ENCODE peak calls at places on chromosomes 12 and 14, in five cellular contexts. One of them, this sample, is unnamed. For H3K36me3, the result is how much of the 10 kb centered on the place peaks cover.

GRCh38 chr12:31702047-31702446 is 26.8 kb downstream of the AMN1 start:
- DNase-seq in cardiac muscle cell: peak
- DNase-seq in PC-3: peak
- DNase-seq in IMR-90: peak
- DNase-seq in tibial artery: no peak
- DNase-seq in this sample: no peak

GRCh38 chr12:113063396-113064350 is 7.1 kb downstream of the DTX1 start:
- DNase-seq in cardiac muscle cell: no peak
- DNase-seq in PC-3: no peak
- DNase-seq in IMR-90: no peak
- DNase-seq in tibial artery: no peak
- DNase-seq in this sample: no peak

GRCh38 chr14:22289570-22289969 is 299.5 kb downstream of the DAD1 start:
- DNase-seq in cardiac muscle cell: no peak
- DNase-seq in PC-3: peak
- DNase-seq in IMR-90: no peak
- DNase-seq in tibial artery: no peak
- DNase-seq in this sample: no peak

GRCh38 chr12:9335867-9336266 is 127.7 kb upstream of the PZP start:
- DNase-seq in cardiac muscle cell: no peak
- DNase-seq in PC-3: no peak
- DNase-seq in IMR-90: no peak
- DNase-seq in tibial artery: no peak
- DNase-seq in this sample: no peak

GRCh38 chr14:67734675-67735074 is 33.0 kb downstream of the RDH12 start:
- DNase-seq in cardiac muscle cell: peak
- DNase-seq in PC-3: no peak
- DNase-seq in IMR-90: peak
- DNase-seq in tibial artery: no peak
- DNase-seq in this sample: no peak

GRCh38 chr12:2457215-2458112 is 337.3 kb upstream of the FKBP4 start:
- DNase-seq in cardiac muscle cell: no peak
- DNase-seq in PC-3: no peak
- DNase-seq in IMR-90: no peak
- DNase-seq in tibial artery: no peak
- DNase-seq in this sample: no peak

GRCh38 chr14:68359862-68360552 is 432.9 kb downstream of the ZFP36L1 start:
- DNase-seq in cardiac muscle cell: peak
- DNase-seq in PC-3: peak
- DNase-seq in IMR-90: no peak
- DNase-seq in tibial artery: peak
- DNase-seq in this sample: peak

GRCh38 chr14:57987051-57987450 is 121.2 kb upstream of the SLC35F4 start:
- DNase-seq in cardiac muscle cell: no peak
- DNase-seq in PC-3: peak
- DNase-seq in IMR-90: no peak
- DNase-seq in tibial artery: no peak
- DNase-seq in this sample: no peak

GRCh38 chr12:68639396-68639767 is 28.7 kb downstream of the RAP1B start:
- DNase-seq in cardiac muscle cell: no peak
- DNase-seq in PC-3: no peak
- DNase-seq in IMR-90: no peak
- DNase-seq in tibial artery: no peak
- DNase-seq in this sample: no peak

GRCh38 chr14:36454599-36455240 is 65.3 kb downstream of the NKX2-1 start:
- DNase-seq in cardiac muscle cell: no peak
- DNase-seq in PC-3: no peak
- DNase-seq in IMR-90: no peak
- DNase-seq in tibial artery: no peak
- DNase-seq in this sample: no peak

GRCh38 chr12:104718581-104718980 is 239.5 kb downstream of the SLC41A2 start:
- DNase-seq in cardiac muscle cell: peak
- DNase-seq in PC-3: no peak
- DNase-seq in IMR-90: peak
- DNase-seq in tibial artery: no peak
- DNase-seq in this sample: no peak

GRCh38 chr12:68078737-68079136 is 80.8 kb downstream of the IFNG start:
- DNase-seq in cardiac muscle cell: no peak
- DNase-seq in PC-3: no peak
- DNase-seq in IMR-90: no peak
- DNase-seq in tibial artery: no peak
- DNase-seq in this sample: no peak

GRCh38 chr14:87268997-87269396 is 724.0 kb downstream of the GALC start:
- DNase-seq in cardiac muscle cell: no peak
- DNase-seq in PC-3: no peak
- DNase-seq in IMR-90: no peak
- DNase-seq in tibial artery: no peak
- DNase-seq in this sample: no peak

GRCh38 chr12:82608706-82609105 is 78.0 kb upstream of the TMTC2 start:
- DNase-seq in cardiac muscle cell: peak
- DNase-seq in PC-3: peak
- DNase-seq in IMR-90: peak
- DNase-seq in tibial artery: no peak
- DNase-seq in this sample: no peak

GRCh38 chr12:92145481-92145730 is 240 bp downstream of the BTG1 start:
- DNase-seq in cardiac muscle cell: no peak
- DNase-seq in PC-3: no peak
- DNase-seq in IMR-90: no peak
- DNase-seq in tibial artery: peak
- DNase-seq in this sample: peak

GRCh38 chr12:27523305-27523641 is 733 bp upstream of the PPFIBP1 start:
- DNase-seq in cardiac muscle cell: no peak
- DNase-seq in PC-3: peak
- DNase-seq in IMR-90: no peak
- DNase-seq in tibial artery: no peak
- DNase-seq in this sample: no peak

GRCh38 chr14:82251434-82251833 is 717.8 kb upstream of the SEL1L start:
- DNase-seq in cardiac muscle cell: no peak
- DNase-seq in PC-3: no peak
- DNase-seq in IMR-90: no peak
- DNase-seq in tibial artery: no peak
- DNase-seq in this sample: no peak

GRCh38 chr12:131950182-131950913 is 606 bp downstream of the EP400 start:
- DNase-seq in cardiac muscle cell: peak
- DNase-seq in PC-3: no peak
- DNase-seq in IMR-90: no peak
- DNase-seq in tibial artery: no peak
- DNase-seq in this sample: no peak

DNA sequence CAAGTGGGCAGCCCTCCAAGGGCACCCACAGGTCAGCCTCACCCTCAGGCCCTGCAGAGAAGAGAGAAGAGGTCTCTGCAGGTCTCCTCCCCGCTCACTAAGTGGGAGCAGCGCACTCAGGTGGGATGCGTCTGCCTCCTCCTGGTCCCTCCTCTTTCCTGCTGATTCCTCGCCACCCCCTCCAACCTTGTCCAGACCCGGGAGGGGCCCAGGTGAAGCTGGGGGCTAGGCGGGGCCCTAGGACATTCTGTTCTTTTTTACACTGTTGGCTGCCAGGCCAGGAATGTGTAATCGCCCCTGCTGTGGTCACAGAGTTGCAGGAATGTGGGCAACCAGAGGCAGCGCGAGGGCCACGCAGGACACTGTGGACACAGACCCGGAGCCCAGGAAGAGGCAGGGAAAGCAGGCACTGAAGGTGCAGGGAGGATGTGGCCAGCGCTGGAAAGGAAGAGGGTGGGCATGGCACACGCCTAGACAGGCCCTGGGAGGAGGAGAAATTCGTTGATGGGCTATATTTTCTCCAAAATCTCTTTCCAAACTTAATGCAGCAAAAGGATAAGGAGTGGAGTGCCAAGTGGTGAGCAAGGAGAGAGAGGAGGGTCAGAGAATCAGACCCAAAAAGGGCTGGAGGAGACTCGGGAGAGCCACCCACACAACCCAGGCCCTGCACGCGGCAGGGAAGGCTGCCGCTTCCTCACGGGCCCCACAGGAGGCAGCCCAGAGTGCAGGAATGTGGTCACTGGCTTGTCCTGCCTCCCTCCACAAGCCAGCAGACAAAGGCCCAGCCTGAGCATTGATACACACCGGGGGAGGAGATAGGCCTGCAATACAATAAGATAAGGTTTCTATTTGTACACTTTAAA is 947 bp upstream of the SCNN1A start:
- DNase-seq in cardiac muscle cell: peak
- DNase-seq in PC-3: no peak
- DNase-seq in IMR-90: peak
- DNase-seq in tibial artery: peak
- DNase-seq in this sample: peak
- TF ChIP-seq CTCF in cardiac muscle cell: peak
- TF ChIP-seq CTCF in PC-3: no peak
- TF ChIP-seq CTCF in IMR-90: peak
- TF ChIP-seq CTCF in tibial artery: peak
- TF ChIP-seq CTCF in this sample: peak

DNA sequence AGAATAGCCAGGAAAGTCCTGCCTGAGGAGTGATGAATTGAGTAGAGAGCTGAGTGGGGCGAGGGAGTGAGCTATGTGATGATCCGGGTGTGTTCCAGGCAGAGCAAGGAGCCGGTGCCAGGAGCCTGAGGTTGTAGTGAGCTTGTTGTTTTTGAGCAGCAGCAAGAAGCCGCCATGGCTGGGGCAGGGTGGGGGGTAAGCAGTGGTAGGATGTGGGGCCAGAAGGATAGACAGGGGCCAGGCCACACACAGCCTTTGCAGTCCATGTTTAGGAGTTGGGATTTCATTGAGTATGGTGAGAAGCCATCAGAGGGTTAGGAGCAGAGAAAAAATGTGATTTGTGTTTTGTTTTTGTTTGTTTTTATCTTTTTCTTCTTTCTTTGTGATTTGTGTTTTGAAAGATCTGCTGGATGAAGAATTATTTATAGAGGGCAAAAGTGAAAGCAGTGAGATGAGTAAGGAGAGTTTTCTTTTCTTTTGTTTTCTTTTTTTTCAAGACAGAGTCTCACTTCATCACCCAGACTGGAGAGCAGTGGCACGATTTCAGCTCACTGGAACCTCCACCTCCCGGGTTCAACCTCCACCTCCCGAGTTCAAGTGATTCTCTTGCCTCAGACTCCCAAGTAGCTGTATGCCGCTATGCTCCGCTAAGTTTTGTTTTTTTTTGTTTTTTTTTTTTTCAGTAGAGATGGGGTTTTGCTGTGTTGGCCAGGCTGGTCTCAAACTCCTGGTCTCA is 92.3 kb upstream of the BCAT1 start:
- DNase-seq in cardiac muscle cell: no peak
- DNase-seq in PC-3: no peak
- DNase-seq in IMR-90: no peak
- DNase-seq in tibial artery: no peak
- DNase-seq in this sample: no peak
- H3K27ac ChIP-seq in cardiac muscle cell: no peak
- H3K27ac ChIP-seq in PC-3: no peak
- H3K27ac ChIP-seq in IMR-90: no peak
- H3K27ac ChIP-seq in tibial artery: no peak
- H3K27ac ChIP-seq in this sample: no peak

GRCh38 chr14:102442241-102443211 is 67.0 kb downstream of the ANKRD9 start:
- DNase-seq in cardiac muscle cell: no peak
- DNase-seq in PC-3: peak
- DNase-seq in IMR-90: peak
- DNase-seq in tibial artery: no peak
- DNase-seq in this sample: no peak
- H3K36me3 ChIP-seq in cardiac muscle cell: under half
- H3K36me3 ChIP-seq in PC-3: under half
- H3K36me3 ChIP-seq in IMR-90: under half
- H3K36me3 ChIP-seq in tibial artery: half or more
- H3K36me3 ChIP-seq in this sample: under half

GRCh38 chr12:100229036-100229635 is 28.5 kb downstream of the ACTR6 start:
- DNase-seq in cardiac muscle cell: peak
- DNase-seq in PC-3: peak
- DNase-seq in IMR-90: peak
- DNase-seq in tibial artery: no peak
- DNase-seq in this sample: no peak
- TF ChIP-seq CTCF in cardiac muscle cell: no peak
- TF ChIP-seq CTCF in PC-3: peak
- TF ChIP-seq CTCF in IMR-90: peak
- TF ChIP-seq CTCF in tibial artery: no peak
- TF ChIP-seq CTCF in this sample: no peak

GRCh38 chr12:129080413-129080812 is 227.1 kb downstream of the GLT1D1 start:
- DNase-seq in cardiac muscle cell: no peak
- DNase-seq in PC-3: no peak
- DNase-seq in IMR-90: no peak
- DNase-seq in tibial artery: no peak
- DNase-seq in this sample: no peak
- H3K27ac ChIP-seq in cardiac muscle cell: no peak
- H3K27ac ChIP-seq in PC-3: no peak
- H3K27ac ChIP-seq in IMR-90: no peak
- H3K27ac ChIP-seq in tibial artery: no peak
- H3K27ac ChIP-seq in this sample: no peak

GRCh38 chr14:90308561-90308960 is 23.2 kb downstream of the NRDE2 start:
- DNase-seq in cardiac muscle cell: no peak
- DNase-seq in PC-3: no peak
- DNase-seq in IMR-90: no peak
- DNase-seq in tibial artery: no peak
- DNase-seq in this sample: no peak
- H3K36me3 ChIP-seq in cardiac muscle cell: under half
- H3K36me3 ChIP-seq in PC-3: under half
- H3K36me3 ChIP-seq in IMR-90: under half
- H3K36me3 ChIP-seq in tibial artery: under half
- H3K36me3 ChIP-seq in this sample: under half

GRCh38 chr14:93741556-93742210 is 46.6 kb downstream of the PRIMA1 start:
- DNase-seq in cardiac muscle cell: no peak
- DNase-seq in PC-3: no peak
- DNase-seq in IMR-90: no peak
- DNase-seq in tibial artery: no peak
- DNase-seq in this sample: no peak

GRCh38 chr14:93743270-93744060 is 44.8 kb downstream of the PRIMA1 start:
- DNase-seq in cardiac muscle cell: no peak
- DNase-seq in PC-3: no peak
- DNase-seq in IMR-90: no peak
- DNase-seq in tibial artery: no peak
- DNase-seq in this sample: no peak

GRCh38 chr14:93744176-93744575 is 44.1 kb downstream of the PRIMA1 start:
- DNase-seq in cardiac muscle cell: no peak
- DNase-seq in PC-3: no peak
- DNase-seq in IMR-90: no peak
- DNase-seq in tibial artery: no peak
- DNase-seq in this sample: no peak

GRCh38 chr14:93744876-93745275 is 43.4 kb downstream of the PRIMA1 start:
- DNase-seq in cardiac muscle cell: no peak
- DNase-seq in PC-3: no peak
- DNase-seq in IMR-90: no peak
- DNase-seq in tibial artery: no peak
- DNase-seq in this sample: no peak

GRCh38 chr14:93742761-93743160 is 45.5 kb downstream of the PRIMA1 start:
- DNase-seq in cardiac muscle cell: peak
- DNase-seq in PC-3: no peak
- DNase-seq in IMR-90: no peak
- DNase-seq in tibial artery: no peak
- DNase-seq in this sample: peak
- TF ChIP-seq CTCF in cardiac muscle cell: no peak
- TF ChIP-seq CTCF in PC-3: no peak
- TF ChIP-seq CTCF in IMR-90: no peak
- TF ChIP-seq CTCF in tibial artery: no peak
- TF ChIP-seq CTCF in this sample: no peak

GRCh38 chr12:122518908-122519307 is 7.8 kb downstream of the RSRC2 start:
- DNase-seq in cardiac muscle cell: no peak
- DNase-seq in PC-3: no peak
- DNase-seq in IMR-90: peak
- DNase-seq in tibial artery: no peak
- DNase-seq in this sample: no peak
- H3K27ac ChIP-seq in cardiac muscle cell: no peak
- H3K27ac ChIP-seq in PC-3: no peak
- H3K27ac ChIP-seq in IMR-90: peak
- H3K27ac ChIP-seq in tibial artery: no peak
- H3K27ac ChIP-seq in this sample: no peak

GRCh38 chr12:57750561-57751431 is 1.3 kb downstream of the CDK4 start:
- DNase-seq in cardiac muscle cell: no peak
- DNase-seq in PC-3: no peak
- DNase-seq in IMR-90: peak
- DNase-seq in tibial artery: no peak
- DNase-seq in this sample: no peak
- H3K36me3 ChIP-seq in cardiac muscle cell: under half
- H3K36me3 ChIP-seq in PC-3: under half
- H3K36me3 ChIP-seq in IMR-90: under half
- H3K36me3 ChIP-seq in tibial artery: under half
- H3K36me3 ChIP-seq in this sample: under half

This sample was measured in uterus.